ENCODE peak calls at places on chromosomes 2 and 18, in nine cellular contexts. C is HS-27A; I is mesenchymal stem cell; E is effector memory CD8-positive, alpha-beta T cell; S is NCI-H2081 treated with DMSO at 0.1 percent for 48 hours; K is endothelial cell; H is HuH-7; Z is stimulated activated effector memory CD8-positive, alpha-beta T cell treated with anti-CD3 and anti-CD28 coated beads, Interleukin-12 subunit alpha, Interleukin-12 subunit beta, amount 100 ng/mL, for 72 hours; F is coronary artery. P is an unnamed sample.

GRCh38 chr2:27736031-27736889 is 35.3 kb upstream of the MRPL33 start:
- DNase-seq in C (no peak), I (no peak), E (no peak), S (no peak), K (no peak), H (no peak), Z (no peak), F (no peak), P (no peak)

GRCh38 chr2:157192445-157193423 is 64.8 kb upstream of the GALNT5 start:
- DNase-seq in C (no peak), I (no peak), E (no peak), S (no peak), K (no peak), H (no peak), Z (no peak), F (no peak), P (no peak)

GRCh38 chr2:19109521-19109920 is 248.9 kb downstream of the OSR1 start:
- DNase-seq in C (no peak), I (no peak), E (no peak), S (no peak), K (no peak), H (no peak), Z (no peak), F (no peak), P (no peak)

GRCh38 chr2:241161646-241162281 is 11.5 kb downstream of the PPP1R7 start:
- DNase-seq in C (no peak), I (peak; percentile 33), E (no peak), S (no peak), K (no peak), H (no peak), Z (no peak), F (peak; percentile 84), P (peak; percentile 90)

GRCh38 chr2:75594599-75594998 is 33.9 kb upstream of the EVA1A start:
- DNase-seq in C (no peak), I (no peak), E (no peak), S (no peak), K (no peak), H (no peak), Z (no peak), F (no peak), P (no peak)

GRCh38 chr18:47953471-47953931 is 23.0 kb upstream of the SMAD2 start:
- DNase-seq in C (no peak), I (no peak), E (no peak), S (no peak), K (no peak), H (no peak), Z (no peak), F (no peak), P (no peak)

GRCh38 chr2:20425371-20425881 is 21.4 kb upstream of the RHOB start:
- DNase-seq in C (no peak), I (peak; percentile 77), E (no peak), S (no peak), K (no peak), H (no peak), Z (no peak), F (no peak), P (no peak)

GRCh38 chr2:69013837-69014796 is 1.1 kb downstream of the ANTXR1 start:
- DNase-seq in C (no peak), I (peak; percentile 58), E (no peak), S (no peak), K (peak; percentile 6), H (no peak), Z (peak; percentile 55), F (no peak), P (no peak)

GRCh38 chr2:172465417-172466334 is 38.3 kb downstream of the ITGA6 start:
- DNase-seq in C (peak; percentile 51), I (peak; percentile 85), E (peak; percentile 76), S (peak; percentile 22), K (peak; percentile 55), H (peak; percentile 60), Z (peak; percentile 79), F (no peak), P (peak; percentile 58)

GRCh38 chr2:110099036-110099420 is 16.6 kb downstream of the MALL start:
- DNase-seq in C (no peak), I (no peak), E (no peak), S (no peak), K (no peak), H (no peak), Z (no peak), F (peak; percentile 52), P (no peak)

GRCh38 chr2:44789446-44789845 is 152.1 kb upstream of the SIX3 start:
- DNase-seq in C (no peak), I (no peak), E (no peak), S (no peak), K (no peak), H (no peak), Z (no peak), F (no peak), P (no peak)

GRCh38 chr2:72115361-72116080 is 32.1 kb downstream of the CYP26B1 start:
- DNase-seq in C (peak; percentile 76), I (peak; percentile 80), E (no peak), S (no peak), K (no peak), H (no peak), Z (peak; percentile 26), F (peak; percentile 68), P (no peak)

GRCh38 chr2:240458044-240458899 is 22.8 kb downstream of the GPC1 start:
- DNase-seq in C (no peak), I (no peak), E (no peak), S (no peak), K (no peak), H (no peak), Z (no peak), F (no peak), P (no peak)

GRCh38 chr2:54015809-54016703 is 45.3 kb upstream of the PSME4 start:
- DNase-seq in C (peak; percentile 17), I (peak; percentile 78), E (no peak), S (no peak), K (no peak), H (peak; percentile 19), Z (no peak), F (no peak), P (no peak)

GRCh38 chr2:64186698-64187605 is 42.7 kb upstream of the PELI1 start:
- DNase-seq in C (no peak), I (peak; percentile 83), E (no peak), S (no peak), K (no peak), H (no peak), Z (no peak), F (no peak), P (no peak)

GRCh38 chr2:128791983-128792315 is 473.3 kb upstream of the HS6ST1 start:
- DNase-seq in C (no peak), I (no peak), E (no peak), S (no peak), K (no peak), H (no peak), Z (no peak), F (no peak), P (no peak)

GRCh38 chr2:225566798-225567197 is 167.3 kb downstream of the NYAP2 start:
- DNase-seq in C (no peak), I (no peak), E (no peak), S (peak; percentile 5), K (no peak), H (no peak), Z (no peak), F (no peak), P (no peak)

GRCh38 chr2:184551631-184552030 is 46.7 kb upstream of the ZNF804A start:
- DNase-seq in C (no peak), I (no peak), E (no peak), S (no peak), K (no peak), H (no peak), Z (no peak), F (no peak), P (no peak)

GRCh38 chr18:48138211-48138610 is 207.8 kb upstream of the SMAD2 start:
- DNase-seq in C (no peak), I (no peak), E (no peak), S (no peak), K (peak; percentile 22), H (no peak), Z (no peak), F (no peak), P (no peak)

GRCh38 chr2:218125626-218126080 is at the start of gene CXCR2:
- DNase-seq in C (no peak), I (no peak), E (no peak), S (no peak), K (no peak), H (no peak), Z (no peak), F (no peak), P (peak; percentile 32)

GRCh38 chr18:908631-909621 is 4.3 kb downstream of the ADCYAP1 start:
- DNase-seq in C (no peak), I (peak; percentile 25), E (no peak), S (no peak), K (peak; percentile 35), H (peak; percentile 59), Z (no peak), F (no peak), P (no peak)

GRCh38 chr2:6231166-6231565 is 539.0 kb downstream of the SOX11 start:
- DNase-seq in C (no peak), I (no peak), E (no peak), S (no peak), K (no peak), H (no peak), Z (no peak), F (no peak), P (no peak)

GRCh38 chr2:67724261-67724660 is 327.1 kb downstream of the ETAA1 start:
- DNase-seq in C (no peak), I (no peak), E (no peak), S (no peak), K (no peak), H (no peak), Z (no peak), F (no peak), P (no peak)

GRCh38 chr2:27236626-27237025 is 19.5 kb downstream of the CAD start:
- DNase-seq in C (no peak), I (no peak), E (no peak), S (no peak), K (no peak), H (no peak), Z (no peak), F (no peak), P (no peak)

GRCh38 chr2:38460313-38460712 is 83.2 kb upstream of the ATL2 start:
- DNase-seq in C (no peak), I (no peak), E (no peak), S (no peak), K (no peak), H (no peak), Z (no peak), F (no peak), P (no peak)

GRCh38 chr2:652881-653480 is 24.2 kb downstream of the TMEM18 start:
- DNase-seq in C (no peak), I (no peak), E (no peak), S (no peak), K (no peak), H (no peak), Z (peak; percentile 18), F (peak; percentile 16), P (no peak)

GRCh38 chr2:168210216-168210897 is 37.0 kb downstream of the STK39 start:
- DNase-seq in C (no peak), I (no peak), E (no peak), S (no peak), K (no peak), H (no peak), Z (peak; percentile 65), F (no peak), P (no peak)

GRCh38 chr18:33729556-33729955 is 151.5 kb downstream of the ASXL3 start:
- DNase-seq in C (no peak), I (no peak), E (no peak), S (no peak), K (no peak), H (no peak), Z (no peak), F (no peak), P (no peak)

GRCh38 chr18:1846640-1847039 is 724.7 kb downstream of the METTL4 start:
- DNase-seq in C (no peak), I (no peak), E (no peak), S (no peak), K (no peak), H (no peak), Z (no peak), F (no peak), P (no peak)

GRCh38 chr2:38315707-38316333 is 61.3 kb downstream of the ATL2 start:
- DNase-seq in C (no peak), I (peak; percentile 74), E (peak; percentile 42), S (no peak), K (peak; percentile 36), H (peak; percentile 15), Z (no peak), F (no peak), P (no peak)

GRCh38 chr2:1973636-1974035 is 229.3 kb upstream of the PXDN start:
- DNase-seq in C (no peak), I (no peak), E (no peak), S (no peak), K (no peak), H (no peak), Z (no peak), F (no peak), P (no peak)

P was measured in heart left ventricle.